ENCODE peak calls at places on chromosomes 13 and 19, in ten cellular contexts. C, O, Y, F, N, T, B, I, K and S are unnamed samples. For H3K36me3, the result is how much of the 10 kb centered on the place peaks cover.

GRCh38 chr13:59487883-59488282 is 675.8 kb downstream of the DIAPH3 start:
- DNase-seq in C (no peak), O (no peak), Y (no peak), F (no peak), N (no peak), T (no peak), B (no peak), I (no peak), K (no peak), S (no peak)

GRCh38 chr19:15869109-15869555 is 28.7 kb downstream of the CYP4F2 start:
- DNase-seq in C (peak), O (no peak), Y (no peak), F (no peak), N (peak), T (no peak), B (peak), I (no peak), K (no peak), S (peak)

GRCh38 chr19:33350538-33351309 is 22.8 kb upstream of the CEBPG start:
- DNase-seq in C (no peak), O (peak), Y (peak), F (peak), N (no peak), T (no peak), B (peak), I (no peak), K (no peak), S (peak)

GRCh38 chr19:512548-513365 is 5.5 kb downstream of the TPGS1 start:
- DNase-seq in C (no peak), O (no peak), Y (no peak), F (no peak), N (peak), T (no peak), B (no peak), I (no peak), K (no peak), S (no peak)

GRCh38 chr19:18053571-18054219 is 33.0 kb downstream of the IL12RB1 start:
- DNase-seq in C (no peak), O (peak), Y (no peak), F (no peak), N (no peak), T (no peak), B (no peak), I (no peak), K (no peak), S (no peak)

GRCh38 chr19:45311640-45312039 is 11.0 kb downstream of the CKM start:
- DNase-seq in C (no peak), O (no peak), Y (no peak), F (no peak), N (no peak), T (no peak), B (no peak), I (no peak), K (no peak), S (no peak)

GRCh38 chr19:39082167-39082566 is 2.0 kb upstream of the ACP7 start:
- DNase-seq in C (no peak), O (no peak), Y (no peak), F (no peak), N (no peak), T (no peak), B (no peak), I (no peak), K (no peak), S (no peak)

GRCh38 chr13:60627071-60627686 is 230.2 kb downstream of the TDRD3 start:
- DNase-seq in C (peak), O (peak), Y (no peak), F (no peak), N (no peak), T (no peak), B (no peak), I (no peak), K (no peak), S (peak)

GRCh38 chr19:6806488-6806887 is 34.0 kb downstream of the VAV1 start:
- DNase-seq in C (peak), O (no peak), Y (no peak), F (no peak), N (no peak), T (no peak), B (no peak), I (no peak), K (no peak), S (no peak)

GRCh38 chr13:36105726-36106125 is 25.5 kb downstream of the DCLK1 start:
- DNase-seq in C (no peak), O (no peak), Y (no peak), F (no peak), N (no peak), T (no peak), B (no peak), I (no peak), K (no peak), S (no peak)

GRCh38 chr19:3276341-3276799 is 51.9 kb downstream of the CELF5 start:
- DNase-seq in C (peak), O (no peak), Y (no peak), F (no peak), N (peak), T (no peak), B (peak), I (no peak), K (peak), S (no peak)

GRCh38 chr19:21611659-21612402 is 106.4 kb downstream of the ZNF429 start:
- DNase-seq in C (no peak), O (no peak), Y (no peak), F (no peak), N (no peak), T (no peak), B (no peak), I (no peak), K (no peak), S (no peak)

GRCh38 chr13:41411060-41411459 is 46.3 kb upstream of the RGCC start:
- DNase-seq in C (no peak), O (no peak), Y (no peak), F (no peak), N (no peak), T (no peak), B (no peak), I (no peak), K (no peak), S (no peak)

GRCh38 chr19:51293571-51294210 is 17.8 kb upstream of the IGLON5 start:
- DNase-seq in C (no peak), O (no peak), Y (no peak), F (no peak), N (no peak), T (no peak), B (no peak), I (no peak), K (no peak), S (no peak)

GRCh38 chr19:5154799-5155426 is 185.7 kb downstream of the PTPRS start:
- DNase-seq in C (no peak), O (no peak), Y (no peak), F (no peak), N (no peak), T (no peak), B (no peak), I (no peak), K (no peak), S (no peak)

GRCh38 chr19:46076951-46077814 is 36.4 kb upstream of the IGFL4 start:
- DNase-seq in C (peak), O (peak), Y (peak), F (peak), N (no peak), T (no peak), B (peak), I (no peak), K (peak), S (peak)

GRCh38 chr13:74129500-74130144 is 4.6 kb downstream of the KLF12 start:
- DNase-seq in C (peak), O (no peak), Y (no peak), F (no peak), N (peak), T (peak), B (no peak), I (no peak), K (no peak), S (no peak)

GRCh38 chr19:7850975-7851622 is 21.1 kb downstream of the EVI5L start:
- DNase-seq in C (no peak), O (no peak), Y (no peak), F (no peak), N (no peak), T (no peak), B (no peak), I (no peak), K (no peak), S (no peak)

GRCh38 chr13:20489185-20489820 is 36.4 kb downstream of the CRYL1 start:
- DNase-seq in C (peak), O (no peak), Y (no peak), F (no peak), N (no peak), T (no peak), B (peak), I (no peak), K (no peak), S (peak)

GRCh38 chr19:52600639-52601024 is 30.5 kb downstream of the ZNF701 start:
- DNase-seq in C (peak), O (no peak), Y (peak), F (no peak), N (peak), T (no peak), B (no peak), I (no peak), K (peak), S (no peak)

GRCh38 chr13:24503376-24503690 is 9.2 kb downstream of the PARP4 start:
- DNase-seq in C (no peak), O (no peak), Y (no peak), F (no peak), N (no peak), T (no peak), B (no peak), I (no peak), K (no peak), S (no peak)

GRCh38 chr13:44755872-44756271 is 179.7 kb upstream of the TSC22D1 start:
- DNase-seq in C (no peak), O (peak), Y (no peak), F (no peak), N (no peak), T (no peak), B (no peak), I (no peak), K (no peak), S (peak)

GRCh38 chr19:18118420-18119242 is 21.1 kb downstream of the MAST3 start:
- DNase-seq in C (peak), O (no peak), Y (no peak), F (no peak), N (no peak), T (no peak), B (no peak), I (no peak), K (no peak), S (no peak)

GRCh38 chr19:4690362-4690761 is 20.2 kb upstream of the MYDGF start:
- DNase-seq in C (no peak), O (no peak), Y (no peak), F (no peak), N (no peak), T (no peak), B (no peak), I (no peak), K (no peak), S (no peak)

GRCh38 chr13:110812111-110812868 is 98.8 kb downstream of the ING1 start:
- DNase-seq in C (no peak), O (peak), Y (no peak), F (no peak), N (no peak), T (no peak), B (no peak), I (no peak), K (peak), S (no peak)

GRCh38 chr13:46146898-46147297 is 35.1 kb downstream of the LCP1 start:
- DNase-seq in C (peak), O (no peak), Y (no peak), F (no peak), N (no peak), T (no peak), B (no peak), I (no peak), K (no peak), S (peak)

GRCh38 chr19:40743926-40744325 is 6.4 kb downstream of the ACTMAP start:
- DNase-seq in C (no peak), O (no peak), Y (no peak), F (no peak), N (no peak), T (no peak), B (no peak), I (no peak), K (no peak), S (no peak)

GRCh38 chr19:40747536-40747935 is 2.7 kb downstream of the ACTMAP start:
- DNase-seq in C (no peak), O (no peak), Y (no peak), F (no peak), N (no peak), T (no peak), B (no peak), I (no peak), K (no peak), S (no peak)

GRCh38 chr19:40745402-40745780 is 4.9 kb downstream of the ACTMAP start:
- DNase-seq in C (no peak), O (peak), Y (no peak), F (no peak), N (no peak), T (no peak), B (no peak), I (no peak), K (no peak), S (peak)

GRCh38 chr19:40742477-40742876 is 7.8 kb downstream of the ACTMAP start:
- DNase-seq in C (no peak), O (no peak), Y (no peak), F (no peak), N (no peak), T (no peak), B (no peak), I (no peak), K (no peak), S (no peak)

GRCh38 chr19:40744554-40745401 is 5.5 kb downstream of the ACTMAP start:
- DNase-seq in C (no peak), O (no peak), Y (no peak), F (no peak), N (peak), T (no peak), B (no peak), I (no peak), K (no peak), S (no peak)
- TF ChIP-seq CTCF in C (peak), O (no peak), Y (no peak), F (no peak), N (no peak), T (no peak), B (peak), I (no peak), K (peak), S (no peak)

GRCh38 chr13:98459721-98460370 is 117.1 kb downstream of the STK24 start:
- DNase-seq in C (no peak), O (no peak), Y (peak), F (no peak), N (no peak), T (no peak), B (no peak), I (no peak), K (peak), S (no peak)

GRCh38 chr13:98461525-98462240 is 115.2 kb downstream of the STK24 start:
- DNase-seq in C (no peak), O (no peak), Y (peak), F (no peak), N (no peak), T (peak), B (no peak), I (no peak), K (peak), S (no peak)

GRCh38 chr13:98460519-98460918 is 116.4 kb downstream of the STK24 start:
- DNase-seq in C (no peak), O (no peak), Y (peak), F (no peak), N (no peak), T (no peak), B (no peak), I (peak), K (peak), S (no peak)

GRCh38 chr13:98462946-98463345 is 114.0 kb downstream of the STK24 start:
- DNase-seq in C (no peak), O (no peak), Y (peak), F (no peak), N (no peak), T (peak), B (no peak), I (no peak), K (peak), S (no peak)

DNA sequence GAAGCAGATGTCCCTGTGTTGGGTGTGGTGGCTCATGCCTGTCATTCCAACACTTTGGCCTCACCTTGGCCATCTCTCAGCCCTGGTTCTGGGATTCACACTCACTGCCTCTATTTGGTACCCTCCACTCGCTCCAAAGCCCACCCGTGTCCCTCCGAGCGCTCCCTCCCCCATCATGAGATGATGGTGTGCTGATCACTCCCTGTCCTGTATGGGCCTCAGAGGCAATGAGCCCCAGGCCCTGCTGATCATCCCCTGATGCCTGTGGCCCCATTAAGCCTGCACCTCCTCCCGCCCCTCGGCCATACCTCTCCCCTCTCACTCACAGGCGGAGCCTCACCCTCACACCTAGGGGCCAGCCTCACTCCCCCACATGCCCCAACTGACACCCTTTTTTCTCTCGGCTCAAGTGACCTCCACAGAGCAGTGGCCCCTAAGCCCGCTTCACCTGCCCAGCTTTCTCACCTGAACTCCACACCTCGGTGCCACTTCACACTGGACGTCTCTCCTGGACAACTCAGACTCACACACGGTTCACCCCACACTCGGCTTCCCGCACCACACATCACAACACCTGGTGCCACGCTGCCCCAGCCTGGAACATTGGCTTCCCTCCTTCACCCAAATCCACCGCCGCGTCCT is 114.5 kb downstream of the STK24 start:
- DNase-seq in C (no peak), O (no peak), Y (peak), F (no peak), N (no peak), T (peak), B (no peak), I (no peak), K (peak), S (no peak)
- H3K36me3 ChIP-seq in C (under half), O (under half), Y (under half), F (under half), N (half or more), T (half or more), B (under half), I (under half), K (under half), S (half or more)

DNA sequence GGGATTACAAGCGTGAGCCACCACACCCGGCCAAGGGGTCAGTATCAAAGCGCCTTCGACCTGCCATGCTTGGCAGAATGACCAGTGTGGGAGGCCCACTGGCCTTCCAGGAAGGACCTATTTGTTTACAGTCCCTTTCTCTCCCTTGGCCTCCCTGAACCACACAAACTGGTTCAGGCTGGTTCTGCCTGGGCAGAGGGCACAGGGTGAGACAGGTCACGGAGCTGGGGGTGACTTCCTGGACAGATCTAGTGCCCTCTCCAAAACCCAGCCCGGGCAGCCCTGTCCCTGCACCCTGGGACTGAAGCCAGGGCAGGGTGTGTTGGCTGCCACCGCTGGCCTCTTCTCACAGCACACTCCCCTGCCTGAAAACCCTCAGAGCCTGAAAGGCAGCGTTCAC is 11.3 kb downstream of the PLEKHF1 start:
- DNase-seq in C (no peak), O (no peak), Y (peak), F (no peak), N (no peak), T (peak), B (no peak), I (no peak), K (peak), S (no peak)
- TF ChIP-seq CTCF in C (no peak), O (no peak), Y (no peak), F (no peak), N (no peak), T (no peak), B (no peak), I (no peak), K (no peak), S (no peak)

DNA sequence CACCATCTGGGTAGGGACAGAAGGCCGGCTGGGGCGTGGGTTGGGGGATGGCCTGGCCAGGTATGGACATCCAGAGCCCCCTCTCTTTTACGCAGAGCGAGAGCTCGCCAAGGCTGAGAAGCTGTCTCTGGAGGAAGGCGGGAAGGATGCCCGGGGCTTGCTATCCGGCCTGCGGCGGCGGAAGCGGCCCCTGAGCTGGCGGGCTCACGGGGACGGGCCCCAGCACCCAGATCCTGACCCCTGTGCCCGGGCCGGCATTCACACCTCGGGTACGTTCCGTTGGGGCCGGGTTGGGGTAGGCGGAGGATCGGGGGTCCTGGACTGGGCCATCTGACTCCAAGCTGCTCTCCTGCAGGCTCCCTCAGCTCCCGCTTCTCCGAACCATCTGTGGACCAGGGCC is 8.7 kb upstream of the SCN1B start:
- DNase-seq in C (no peak), O (no peak), Y (peak), F (no peak), N (no peak), T (no peak), B (no peak), I (no peak), K (no peak), S (no peak)
- H3K36me3 ChIP-seq in C (half or more), O (under half), Y (half or more), F (under half), N (half or more), T (half or more), B (under half), I (under half), K (under half), S (half or more)